ENCODE peak calls at places on chromosomes 5 and 9, in six cellular contexts. I is stimulated activated CD4-positive, alpha-beta T cell treated with anti-CD3 and anti-CD28 coated beads, Interleukin-1b, Interleukin-23, amount 100 ng/mL, for 24 hours; F is NCI-H2171; N is transverse colon; C is hepatocyte; W is left colon. E is an unnamed sample.
A peak's percentile ranks its signal among the peaks of the same experiment; 100 is the strongest.

GRCh38 chr5:150645070-150645700 is 4.7 kb downstream of the SYNPO start:
- DNase-seq in I (no peak), F (peak; percentile 13), N (no peak), C (no peak), W (no peak), E (no peak)

GRCh38 chr9:121700165-121700830 is 48.9 kb downstream of the DAB2IP start:
- DNase-seq in I (no peak), F (peak; percentile 33), N (peak; percentile 75), C (peak; percentile 64), W (peak; percentile 78), E (peak; percentile 41)

GRCh38 chr9:92638621-92639101 is 31.3 kb downstream of the IPPK start:
- DNase-seq in I (no peak), F (no peak), N (no peak), C (no peak), W (peak; percentile 4), E (no peak)

GRCh38 chr5:64301566-64301965 is 135.9 kb downstream of the RNF180 start:
- DNase-seq in I (no peak), F (no peak), N (no peak), C (no peak), W (no peak), E (no peak)

GRCh38 chr9:115637661-115638060 is 515.9 kb upstream of the PAPPA start:
- DNase-seq in I (no peak), F (no peak), N (no peak), C (no peak), W (no peak), E (no peak)

GRCh38 chr9:106878943-106879916 is 16.3 kb downstream of the ZNF462 start:
- DNase-seq in I (no peak), F (no peak), N (peak; percentile 58), C (peak; percentile 78), W (peak; percentile 77), E (peak; percentile 49)

GRCh38 chr9:88737031-88737430 is 202.1 kb downstream of the NXNL2 start:
- DNase-seq in I (no peak), F (no peak), N (no peak), C (no peak), W (no peak), E (no peak)

GRCh38 chr9:100324594-100325200 is 28.0 kb downstream of the TEX10 start:
- DNase-seq in I (no peak), F (peak; percentile 3), N (no peak), C (peak; percentile 55), W (no peak), E (no peak)

GRCh38 chr9:70924905-70925547 is 196.4 kb downstream of the TRPM3 start:
- DNase-seq in I (no peak), F (peak; percentile 10), N (peak; percentile 27), C (peak; percentile 76), W (no peak), E (peak; percentile 34)

GRCh38 chr9:122217640-122218039 is 11.1 kb downstream of the LHX6 start:
- DNase-seq in I (no peak), F (no peak), N (no peak), C (no peak), W (no peak), E (no peak)

GRCh38 chr5:151223447-151224264 is at the start of gene CCDC69:
- DNase-seq in I (no peak), F (no peak), N (peak; percentile 81), C (peak; percentile 86), W (peak; percentile 78), E (peak; percentile 12)

GRCh38 chr9:116260531-116260930 is 106.9 kb downstream of the PAPPA start:
- DNase-seq in I (no peak), F (no peak), N (no peak), C (no peak), W (no peak), E (no peak)

GRCh38 chr5:171149772-171150171 is 159.3 kb upstream of the TLX3 start:
- DNase-seq in I (no peak), F (peak; percentile 69), N (no peak), C (no peak), W (no peak), E (no peak)

GRCh38 chr5:154189819-154190651 is 498 bp upstream of the GALNT10 start:
- DNase-seq in I (peak; percentile 58), F (peak; percentile 33), N (peak; percentile 90), C (peak; percentile 87), W (peak; percentile 86), E (peak; percentile 64)

GRCh38 chr5:150458819-150459557 is 9.4 kb upstream of the RPS14 start:
- DNase-seq in I (peak; percentile 93), F (peak; percentile 17), N (peak; percentile 89), C (peak; percentile 86), W (peak; percentile 59), E (peak; percentile 39)

GRCh38 chr9:35754264-35754663 is at the start of gene MSMP:
- DNase-seq in I (no peak), F (no peak), N (no peak), C (no peak), W (no peak), E (no peak)

GRCh38 chr5:53942724-53943123 is 367.6 kb downstream of the ARL15 start:
- DNase-seq in I (no peak), F (no peak), N (no peak), C (no peak), W (no peak), E (no peak)

GRCh38 chr9:133584559-133585476 is 24.4 kb downstream of the FAM163B start:
- DNase-seq in I (no peak), F (peak; percentile 98), N (peak; percentile 43), C (peak; percentile 66), W (no peak), E (peak; percentile 79)

GRCh38 chr5:73214921-73215490 is 42.0 kb downstream of the TMEM174 start:
- DNase-seq in I (no peak), F (no peak), N (no peak), C (no peak), W (no peak), E (no peak)

GRCh38 chr5:89350684-89351083 is 467.7 kb upstream of the MEF2C start:
- DNase-seq in I (no peak), F (no peak), N (no peak), C (no peak), W (no peak), E (no peak)

GRCh38 chr5:149352169-149352568 is 5.7 kb upstream of the PCYOX1L start:
- DNase-seq in I (no peak), F (no peak), N (no peak), C (no peak), W (no peak), E (no peak)

GRCh38 chr5:78698218-78698751 is 49.7 kb upstream of the LHFPL2 start:
- DNase-seq in I (no peak), F (no peak), N (no peak), C (no peak), W (no peak), E (no peak)

GRCh38 chr5:61401726-61402125 is 69.7 kb downstream of the ZSWIM6 start:
- DNase-seq in I (no peak), F (no peak), N (no peak), C (no peak), W (no peak), E (no peak)

GRCh38 chr9:89601856-89602562 is 2.8 kb upstream of the GADD45G start:
- DNase-seq in I (no peak), F (no peak), N (no peak), C (no peak), W (no peak), E (no peak)

GRCh38 chr9:124880501-124880900 is 18.6 kb downstream of the ARPC5L start:
- DNase-seq in I (no peak), F (no peak), N (no peak), C (no peak), W (no peak), E (no peak)

GRCh38 chr5:149546974-149547373 is 4.3 kb downstream of the CSNK1A1 start:
- DNase-seq in I (no peak), F (no peak), N (no peak), C (peak; percentile 28), W (no peak), E (no peak)

GRCh38 chr5:63089147-63089546 is 510.5 kb downstream of the LRRC70 start:
- DNase-seq in I (no peak), F (no peak), N (no peak), C (no peak), W (no peak), E (no peak)